ENCODE peak calls at places on chromosomes 1 and 21, in six cellular contexts. One of them, this sample, is unnamed.

GRCh38 chr1:200410566-200410878 is 686 bp upstream of the ZNF281 start:
- DNase-seq in amniotic stem cell: no peak
- DNase-seq in ELF-1: peak; percentile 70
- DNase-seq in AG09319: no peak
- DNase-seq in skeletal muscle cell: no peak
- DNase-seq in mucosa of gallbladder: peak; percentile 47
- DNase-seq in this sample: peak; percentile 64

GRCh38 chr1:232943679-232944252 is 6.6 kb upstream of the NTPCR start:
- DNase-seq in amniotic stem cell: no peak
- DNase-seq in ELF-1: no peak
- DNase-seq in AG09319: peak; percentile 60
- DNase-seq in skeletal muscle cell: no peak
- DNase-seq in mucosa of gallbladder: no peak
- DNase-seq in this sample: no peak

GRCh38 chr1:55362558-55362957 is 147.4 kb upstream of the USP24 start:
- DNase-seq in amniotic stem cell: no peak
- DNase-seq in ELF-1: no peak
- DNase-seq in AG09319: no peak
- DNase-seq in skeletal muscle cell: peak; percentile 46
- DNase-seq in mucosa of gallbladder: no peak
- DNase-seq in this sample: no peak

GRCh38 chr21:33362044-33362555 is 37.3 kb downstream of the IFNAR1 start:
- DNase-seq in amniotic stem cell: no peak
- DNase-seq in ELF-1: peak; percentile 85
- DNase-seq in AG09319: no peak
- DNase-seq in skeletal muscle cell: no peak
- DNase-seq in mucosa of gallbladder: no peak
- DNase-seq in this sample: no peak

GRCh38 chr1:204564835-204565234 is 48.6 kb downstream of the MDM4 start:
- DNase-seq in amniotic stem cell: no peak
- DNase-seq in ELF-1: peak; percentile 46
- DNase-seq in AG09319: no peak
- DNase-seq in skeletal muscle cell: no peak
- DNase-seq in mucosa of gallbladder: no peak
- DNase-seq in this sample: no peak

GRCh38 chr21:38384675-38385074 is 113.6 kb downstream of the ERG start:
- DNase-seq in amniotic stem cell: no peak
- DNase-seq in ELF-1: no peak
- DNase-seq in AG09319: no peak
- DNase-seq in skeletal muscle cell: no peak
- DNase-seq in mucosa of gallbladder: no peak
- DNase-seq in this sample: no peak

GRCh38 chr1:216034506-216034905 is 388.7 kb downstream of the USH2A start:
- DNase-seq in amniotic stem cell: no peak
- DNase-seq in ELF-1: peak; percentile 31
- DNase-seq in AG09319: no peak
- DNase-seq in skeletal muscle cell: no peak
- DNase-seq in mucosa of gallbladder: no peak
- DNase-seq in this sample: no peak

GRCh38 chr1:171460018-171460585 is 25.2 kb upstream of the PRRC2C start:
- DNase-seq in amniotic stem cell: no peak
- DNase-seq in ELF-1: no peak
- DNase-seq in AG09319: no peak
- DNase-seq in skeletal muscle cell: no peak
- DNase-seq in mucosa of gallbladder: no peak
- DNase-seq in this sample: no peak

GRCh38 chr1:17802164-17802563 is 47.0 kb downstream of the ACTL8 start:
- DNase-seq in amniotic stem cell: no peak
- DNase-seq in ELF-1: no peak
- DNase-seq in AG09319: no peak
- DNase-seq in skeletal muscle cell: peak; percentile 19
- DNase-seq in mucosa of gallbladder: no peak
- DNase-seq in this sample: no peak

GRCh38 chr1:211695135-211695816 is 19.9 kb upstream of the NEK2 start:
- DNase-seq in amniotic stem cell: no peak
- DNase-seq in ELF-1: peak; percentile 69
- DNase-seq in AG09319: no peak
- DNase-seq in skeletal muscle cell: no peak
- DNase-seq in mucosa of gallbladder: no peak
- DNase-seq in this sample: peak; percentile 56

GRCh38 chr1:153791856-153792253 is 16.6 kb downstream of the SLC27A3 start:
- DNase-seq in amniotic stem cell: no peak
- DNase-seq in ELF-1: peak; percentile 73
- DNase-seq in AG09319: no peak
- DNase-seq in skeletal muscle cell: no peak
- DNase-seq in mucosa of gallbladder: no peak
- DNase-seq in this sample: no peak

GRCh38 chr1:239814306-239814881 is 277.3 kb upstream of the FMN2 start:
- DNase-seq in amniotic stem cell: peak; percentile 80
- DNase-seq in ELF-1: peak; percentile 53
- DNase-seq in AG09319: peak; percentile 14
- DNase-seq in skeletal muscle cell: peak; percentile 47
- DNase-seq in mucosa of gallbladder: no peak
- DNase-seq in this sample: no peak

GRCh38 chr1:200036616-200037270 is 9.2 kb downstream of the NR5A2 start:
- DNase-seq in amniotic stem cell: no peak
- DNase-seq in ELF-1: peak; percentile 12
- DNase-seq in AG09319: no peak
- DNase-seq in skeletal muscle cell: no peak
- DNase-seq in mucosa of gallbladder: no peak
- DNase-seq in this sample: peak; percentile 69

GRCh38 chr1:121586369-121587229 is 401.8 kb downstream of the SRGAP2C start:
- DNase-seq in amniotic stem cell: no peak
- DNase-seq in ELF-1: peak; percentile 82
- DNase-seq in AG09319: no peak
- DNase-seq in skeletal muscle cell: no peak
- DNase-seq in mucosa of gallbladder: peak; percentile 44
- DNase-seq in this sample: peak; percentile 46

GRCh38 chr1:204578867-204579664 is 62.9 kb downstream of the MDM4 start:
- DNase-seq in amniotic stem cell: no peak
- DNase-seq in ELF-1: no peak
- DNase-seq in AG09319: no peak
- DNase-seq in skeletal muscle cell: no peak
- DNase-seq in mucosa of gallbladder: no peak
- DNase-seq in this sample: no peak

GRCh38 chr1:204506091-204506968 is 9.9 kb upstream of the MDM4 start:
- DNase-seq in amniotic stem cell: peak; percentile 67
- DNase-seq in ELF-1: peak; percentile 97
- DNase-seq in AG09319: peak; percentile 88
- DNase-seq in skeletal muscle cell: peak; percentile 81
- DNase-seq in mucosa of gallbladder: peak; percentile 79
- DNase-seq in this sample: no peak

GRCh38 chr1:59845091-59845490 is 30.3 kb downstream of the HOOK1 start:
- DNase-seq in amniotic stem cell: no peak
- DNase-seq in ELF-1: no peak
- DNase-seq in AG09319: no peak
- DNase-seq in skeletal muscle cell: no peak
- DNase-seq in mucosa of gallbladder: no peak
- DNase-seq in this sample: no peak

GRCh38 chr1:89698624-89699023 is 65.7 kb downstream of the LRRC8C start:
- DNase-seq in amniotic stem cell: no peak
- DNase-seq in ELF-1: no peak
- DNase-seq in AG09319: no peak
- DNase-seq in skeletal muscle cell: no peak
- DNase-seq in mucosa of gallbladder: no peak
- DNase-seq in this sample: no peak

GRCh38 chr1:82565546-82565945 is 764.8 kb downstream of the ADGRL2 start:
- DNase-seq in amniotic stem cell: peak; percentile 50
- DNase-seq in ELF-1: no peak
- DNase-seq in AG09319: no peak
- DNase-seq in skeletal muscle cell: peak; percentile 53
- DNase-seq in mucosa of gallbladder: peak; percentile 54
- DNase-seq in this sample: no peak

GRCh38 chr1:67169932-67170331 is 3.7 kb downstream of the IL23R start:
- DNase-seq in amniotic stem cell: no peak
- DNase-seq in ELF-1: no peak
- DNase-seq in AG09319: no peak
- DNase-seq in skeletal muscle cell: no peak
- DNase-seq in mucosa of gallbladder: no peak
- DNase-seq in this sample: no peak

GRCh38 chr1:31811605-31812004 is 4.2 kb downstream of the SPOCD1 start:
- DNase-seq in amniotic stem cell: peak; percentile 19
- DNase-seq in ELF-1: peak; percentile 70
- DNase-seq in AG09319: peak; percentile 29
- DNase-seq in skeletal muscle cell: no peak
- DNase-seq in mucosa of gallbladder: no peak
- DNase-seq in this sample: no peak

GRCh38 chr1:223393275-223394214 is at the start of gene CCDC185:
- DNase-seq in amniotic stem cell: no peak
- DNase-seq in ELF-1: peak; percentile 3
- DNase-seq in AG09319: no peak
- DNase-seq in skeletal muscle cell: no peak
- DNase-seq in mucosa of gallbladder: no peak
- DNase-seq in this sample: no peak

GRCh38 chr1:12114916-12115315 is 51.8 kb downstream of the TNFRSF8 start:
- DNase-seq in amniotic stem cell: no peak
- DNase-seq in ELF-1: no peak
- DNase-seq in AG09319: no peak
- DNase-seq in skeletal muscle cell: no peak
- DNase-seq in mucosa of gallbladder: no peak
- DNase-seq in this sample: peak; percentile 5

GRCh38 chr1:240385985-240386978 is 225.7 kb downstream of the GREM2 start:
- DNase-seq in amniotic stem cell: peak; percentile 53
- DNase-seq in ELF-1: no peak
- DNase-seq in AG09319: peak; percentile 83
- DNase-seq in skeletal muscle cell: peak; percentile 92
- DNase-seq in mucosa of gallbladder: no peak
- DNase-seq in this sample: no peak

This sample was measured in Peyer's patch.